ENCODE peak calls at places on chromosomes 16 and 17, in nine cellular contexts. C is body of pancreas; L is esophagus squamous epithelium; S is NCI-H187; G is stimulated activated CD4-positive, alpha-beta T cell treated with anti-CD3 and anti-CD28 coated beads, Interleukin-2, amount 100 ng/mL, for 24 hours; M is nephron progenitor cell; Z is SHP77; P is neural crest cell; B is stimulated activated CD8-positive, alpha-beta memory T cell treated with anti-CD3 and anti-CD28 coated beads, Interleukin-2, amount 100 ng/mL, for 48 hours. K is an unnamed sample.

GRCh38 chr16:70728145-70728544 is 42.3 kb upstream of the MTSS2 start:
- DNase-seq in Z (no peak), S (no peak), B (no peak), G (no peak), M (no peak), L (no peak), C (no peak), P (no peak), K (no peak)

GRCh38 chr16:69083306-69083941 is 22.0 kb upstream of the HAS3 start:
- DNase-seq in S (no peak), G (no peak), P (no peak), B (no peak), L (no peak), M (no peak), C (no peak), Z (no peak), K (no peak)

GRCh38 chr16:20166531-20167235 is 93.0 kb upstream of the GPR139 start:
- DNase-seq in Z (no peak), S (no peak), G (no peak), M (no peak), B (no peak), P (no peak), L (no peak), C (no peak), K (no peak)

GRCh38 chr16:27405546-27406451 is 3.8 kb downstream of the IL21R start:
- DNase-seq in C (no peak), L (no peak), S (no peak), G (peak), B (peak), M (peak), Z (no peak), P (no peak), K (no peak)

GRCh38 chr17:78735832-78736525 is 46.1 kb downstream of the CYTH1 start:
- DNase-seq in B (no peak), M (no peak), C (peak), S (no peak), Z (no peak), P (no peak), G (no peak), L (no peak), K (peak)

GRCh38 chr16:55039511-55039910 is 108.8 kb downstream of the IRX5 start:
- DNase-seq in B (no peak), L (no peak), P (no peak), M (no peak), Z (no peak), C (no peak), G (no peak), S (no peak), K (no peak)

GRCh38 chr17:2190014-2190413 is 113.6 kb downstream of the SMG6 start:
- DNase-seq in M (no peak), S (no peak), P (no peak), C (no peak), G (no peak), L (no peak), B (no peak), Z (no peak), K (no peak)

GRCh38 chr17:20141201-20141999 is 132.2 kb downstream of the SPECC1 start:
- DNase-seq in P (no peak), S (no peak), C (no peak), Z (no peak), M (no peak), B (no peak), G (no peak), L (no peak), K (no peak)

GRCh38 chr16:12201863-12202262 is 225.3 kb downstream of the SNX29 start:
- DNase-seq in P (no peak), S (no peak), M (no peak), Z (no peak), G (no peak), C (no peak), B (no peak), L (no peak), K (no peak)

GRCh38 chr16:15586716-15587115 is 56.2 kb downstream of the MARF1 start:
- DNase-seq in S (no peak), C (no peak), G (no peak), M (no peak), B (no peak), Z (no peak), L (no peak), P (no peak), K (no peak)